ENCODE peak calls at places on chromosomes 13 and 19, in six cellular contexts. Q is T-cell; T is naive thymus-derived CD8-positive, alpha-beta T cell; H is HFF-Myc; S is left lobe of liver; D is CD8-positive, alpha-beta memory T cell. F is an unnamed sample.

GRCh38 chr13:113083402-113084061 is 22.1 kb upstream of the F7 start:
- DNase-seq in Q (no peak), T (no peak), H (no peak), S (no peak), D (no peak), F (no peak)

GRCh38 chr13:108700421-108701170 is 71.2 kb downstream of the MYO16 start:
- DNase-seq in Q (no peak), T (no peak), H (peak; percentile 92), S (no peak), D (no peak), F (no peak)

GRCh38 chr13:50679321-50679720 is 164.2 kb downstream of the DLEU7 start:
- DNase-seq in Q (no peak), T (no peak), H (no peak), S (no peak), D (no peak), F (no peak)

GRCh38 chr13:97298816-97299215 is 76.7 kb downstream of the MBNL2 start:
- DNase-seq in Q (no peak), T (no peak), H (no peak), S (no peak), D (no peak), F (no peak)

GRCh38 chr19:46515879-46516350 is 20.2 kb upstream of the PNMA8B start:
- DNase-seq in Q (no peak), T (no peak), H (peak; percentile 27), S (no peak), D (peak; percentile 5), F (no peak)

GRCh38 chr13:23383151-23383550 is 50.4 kb downstream of the SACS start:
- DNase-seq in Q (no peak), T (no peak), H (no peak), S (no peak), D (no peak), F (no peak)

GRCh38 chr13:99442273-99442895 is 58.9 kb upstream of the TM9SF2 start:
- DNase-seq in Q (peak; percentile 39), T (no peak), H (no peak), S (no peak), D (peak; percentile 55), F (peak; percentile 47)

GRCh38 chr13:95437561-95437960 is 115.0 kb upstream of the CLDN10 start:
- DNase-seq in Q (no peak), T (no peak), H (no peak), S (no peak), D (no peak), F (no peak)

GRCh38 chr13:113366031-113366588 is 2.2 kb upstream of the GRTP1 start:
- DNase-seq in Q (no peak), T (no peak), H (no peak), S (peak; percentile 43), D (no peak), F (no peak)

GRCh38 chr13:75637101-75637774 is 1.1 kb downstream of the LMO7 start:
- DNase-seq in Q (no peak), T (no peak), H (no peak), S (no peak), D (no peak), F (no peak)

GRCh38 chr19:6639439-6639838 is 30.5 kb downstream of the TNFSF14 start:
- DNase-seq in Q (no peak), T (no peak), H (no peak), S (no peak), D (no peak), F (no peak)

GRCh38 chr13:33017410-33017929 is 1.2 kb downstream of the KL start:
- DNase-seq in Q (peak; percentile 13), T (no peak), H (no peak), S (peak; percentile 59), D (peak; percentile 24), F (no peak)

GRCh38 chr19:30649934-30650614 is 277.9 kb downstream of the ZNF536 start:
- DNase-seq in Q (no peak), T (no peak), H (peak; percentile 19), S (no peak), D (no peak), F (no peak)

GRCh38 chr19:1608414-1609391 is 3.4 kb upstream of the UQCR11 start:
- DNase-seq in Q (no peak), T (no peak), H (no peak), S (no peak), D (peak; percentile 15), F (no peak)

GRCh38 chr19:6678690-6679109 is 8.7 kb upstream of the TNFSF14 start:
- DNase-seq in Q (no peak), T (no peak), H (no peak), S (no peak), D (no peak), F (no peak)

GRCh38 chr19:16856091-16856490 is 26.9 kb downstream of the SIN3B start:
- DNase-seq in Q (no peak), T (no peak), H (no peak), S (no peak), D (no peak), F (no peak)

GRCh38 chr13:86760620-86761019 is 910.6 kb upstream of the SLITRK5 start:
- DNase-seq in Q (no peak), T (no peak), H (no peak), S (no peak), D (peak; percentile 43), F (no peak)